ENCODE peak calls at places on chromosome 9, in four cellular contexts. S is A549, L is cardiac muscle cell, U is psoas muscle. V is an unnamed sample.

GRCh38 chr9:109894921-109895758 is 115.1 kb downstream of the PALM2AKAP2 start:
- DNase-seq in U (no peak), L (peak; percentile 13), S (no peak), V (no peak)

GRCh38 chr9:30722065-30722464 is 1662.4 kb upstream of the ACO1 start:
- DNase-seq in U (no peak), S (no peak), L (no peak), V (no peak)

GRCh38 chr9:69178583-69179011 is 4.5 kb downstream of the TJP2 start:
- DNase-seq in L (no peak), S (peak; percentile 21), U (no peak), V (no peak)

GRCh38 chr9:132324425-132324824 is 30.4 kb downstream of the SETX start:
- DNase-seq in S (no peak), U (no peak), L (no peak), V (no peak)

GRCh38 chr9:92964981-92965758 is 17.8 kb downstream of the FGD3 start:
- DNase-seq in L (no peak), U (no peak), S (no peak), V (no peak)

GRCh38 chr9:38226491-38226951 is 157.5 kb upstream of the SHB start:
- DNase-seq in U (no peak), L (peak; percentile 51), S (no peak), V (no peak)

GRCh38 chr9:21778300-21778699 is 24.1 kb upstream of the MTAP start:
- DNase-seq in U (no peak), S (no peak), L (peak; percentile 87), V (no peak)

GRCh38 chr9:137281345-137282116 is 4.0 kb downstream of the TOR4A start:
- DNase-seq in S (no peak), L (no peak), U (no peak), V (peak; percentile 71)

GRCh38 chr9:8234286-8234819 is 434.8 kb upstream of the DMAC1 start:
- DNase-seq in L (no peak), S (no peak), U (no peak), V (no peak)

GRCh38 chr9:33751536-33752129 is 43.7 kb upstream of the PRSS3 start:
- DNase-seq in U (no peak), L (no peak), S (no peak), V (no peak)

GRCh38 chr9:32413424-32413823 is 29.0 kb downstream of the ACO1 start:
- DNase-seq in U (no peak), S (no peak), L (peak; percentile 79), V (no peak)

GRCh38 chr9:78439866-78440830 is 143.2 kb downstream of the PSAT1 start:
- DNase-seq in L (no peak), U (no peak), S (no peak), V (no peak)

GRCh38 chr9:3371842-3372241 is 154.0 kb downstream of the RFX3 start:
- DNase-seq in U (no peak), L (no peak), S (no peak), V (no peak)

GRCh38 chr9:137317021-137317978 is 15.2 kb upstream of the NRARP start:
- DNase-seq in S (no peak), U (no peak), L (no peak), V (peak; percentile 72)

GRCh38 chr9:116726606-116727005 is 39.5 kb downstream of the TRIM32 start:
- DNase-seq in U (no peak), S (no peak), L (no peak), V (no peak)

GRCh38 chr9:88322906-88323566 is 65.2 kb upstream of the SPIN1 start:
- DNase-seq in S (no peak), U (no peak), L (peak; percentile 78), V (no peak)

GRCh38 chr9:98558575-98558974 is 150.2 kb downstream of the GABBR2 start:
- DNase-seq in L (peak; percentile 6), U (no peak), S (no peak), V (no peak)

GRCh38 chr9:131578016-131578415 is 32.7 kb downstream of the PRRT1B start:
- DNase-seq in U (no peak), L (no peak), S (no peak), V (no peak)

GRCh38 chr9:88017086-88017485 is 42.8 kb upstream of the CDK20 start:
- DNase-seq in S (no peak), L (peak; percentile 70), U (no peak), V (no peak)

GRCh38 chr9:136050266-136050705 is 44.8 kb downstream of the NACC2 start:
- DNase-seq in S (no peak), U (no peak), L (no peak), V (no peak)

GRCh38 chr9:12790026-12790425 is 15.2 kb downstream of the LURAP1L start:
- DNase-seq in U (no peak), S (no peak), L (no peak), V (no peak)

GRCh38 chr9:73125651-73126050 is 26.0 kb upstream of the ANXA1 start:
- DNase-seq in L (no peak), S (no peak), U (no peak), V (no peak)

GRCh38 chr9:80076105-80076504 is 504.3 kb downstream of the TLE4 start:
- DNase-seq in S (no peak), U (no peak), L (no peak), V (no peak)

GRCh38 chr9:98701576-98701975 is 7.2 kb downstream of the GABBR2 start:
- DNase-seq in L (no peak), S (no peak), U (no peak), V (no peak)

GRCh38 chr9:107397076-107398049 is 92.2 kb downstream of the KLF4 start:
- DNase-seq in S (no peak), U (no peak), L (peak; percentile 66), V (no peak)

GRCh38 chr9:30075451-30076199 is 2308.8 kb upstream of the ACO1 start:
- DNase-seq in S (peak; percentile 1), L (no peak), U (no peak), V (no peak)

GRCh38 chr9:132784286-132784820 is 93.7 kb downstream of the AK8 start:
- DNase-seq in S (no peak), U (no peak), L (no peak), V (no peak)

GRCh38 chr9:9949948-9950347 is 662.9 kb downstream of the PTPRD start:
- DNase-seq in L (no peak), U (no peak), S (no peak), V (no peak)

GRCh38 chr9:126491256-126491879 is 122.4 kb upstream of the LMX1B start:
- DNase-seq in S (no peak), L (peak; percentile 76), U (peak; percentile 9), V (no peak)

GRCh38 chr9:116287721-116288120 is 134.1 kb downstream of the PAPPA start:
- DNase-seq in U (no peak), L (no peak), S (no peak), V (no peak)

GRCh38 chr9:78865757-78866156 is 568.8 kb downstream of the PSAT1 start:
- DNase-seq in L (no peak), S (no peak), U (no peak), V (no peak)

GRCh38 chr9:27202056-27202455 is 93.0 kb downstream of the TEK start:
- DNase-seq in U (no peak), S (no peak), L (no peak), V (no peak)

GRCh38 chr9:447230-448025 is 232.8 kb downstream of the DOCK8 start:
- DNase-seq in L (peak; percentile 32), U (no peak), S (peak; percentile 55), V (no peak)

GRCh38 chr9:105206821-105207699 is 37.4 kb upstream of the SLC44A1 start:
- DNase-seq in S (no peak), L (peak; percentile 39), U (no peak), V (no peak)

GRCh38 chr9:105834404-105834803 is 140.1 kb downstream of the TMEM38B start:
- DNase-seq in S (no peak), U (no peak), L (no peak), V (no peak)

GRCh38 chr9:116566677-116567488 is 120.2 kb upstream of the TRIM32 start:
- DNase-seq in L (peak; percentile 63), U (no peak), S (peak; percentile 61), V (no peak)

GRCh38 chr9:114086607-114087006 is 8.5 kb upstream of the AMBP start:
- DNase-seq in S (no peak), L (no peak), U (no peak), V (no peak)

GRCh38 chr9:32867601-32868204 is 84.4 kb downstream of the TMEM215 start:
- DNase-seq in U (no peak), L (no peak), S (no peak), V (no peak)

DNA sequence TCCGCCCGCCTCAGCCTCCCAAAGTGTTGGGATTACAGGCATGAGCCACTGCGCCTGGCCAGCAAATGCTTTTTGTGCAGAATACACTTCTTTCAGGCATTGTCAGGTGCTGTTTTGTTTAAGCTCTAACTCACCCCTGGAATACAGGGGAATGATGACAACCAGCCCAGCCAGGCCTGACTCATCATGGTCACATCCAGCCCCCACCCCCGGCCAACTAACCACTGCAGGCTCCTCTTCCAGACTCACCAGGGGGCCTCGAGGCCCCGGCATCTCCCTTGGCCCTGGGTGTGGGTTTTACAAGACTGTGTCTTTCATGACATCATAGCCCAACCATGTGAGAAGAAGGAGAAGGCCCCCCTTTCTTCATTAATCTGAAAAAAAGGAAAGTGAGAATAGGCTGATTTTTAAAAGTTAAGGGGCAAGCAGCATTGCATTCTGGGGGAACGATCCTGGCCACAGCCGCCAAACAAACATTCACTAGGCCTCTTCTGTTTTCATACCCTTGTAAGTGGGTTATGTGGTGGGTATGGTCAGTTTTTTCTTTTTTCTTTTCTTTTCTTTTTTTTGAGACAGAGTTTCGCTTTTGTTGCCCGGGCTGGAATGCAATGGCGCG is 35.6 kb downstream of the OLFML2A start:
- DNase-seq in U (peak; percentile 78), L (peak; percentile 89), S (peak; percentile 95), V (no peak)
- H3K27ac ChIP-seq in U (no peak overlapping the region), L (no peak overlapping the region), S (peak overlapping the region; percentile 93), V (no peak overlapping the region)

GRCh38 chr9:124392855-124393460 is 22.3 kb downstream of the PSMB7 start:
- DNase-seq in S (peak; percentile 89), U (no peak), L (peak; percentile 55), V (no peak)
- TF ChIP-seq CTCF in S (peak; percentile 56), U (peak; percentile 28), L (peak; percentile 61), V (no peak)

GRCh38 chr9:129610193-129610472 is 10.8 kb downstream of the C9orf50 start:
- DNase-seq in U (no peak), S (no peak), L (no peak), V (no peak)
- H3K27ac ChIP-seq in U (peak overlapping the region; percentile 74), S (peak overlapping the region; percentile 100), L (no peak overlapping the region), V (peak overlapping the region; percentile 89)

DNA sequence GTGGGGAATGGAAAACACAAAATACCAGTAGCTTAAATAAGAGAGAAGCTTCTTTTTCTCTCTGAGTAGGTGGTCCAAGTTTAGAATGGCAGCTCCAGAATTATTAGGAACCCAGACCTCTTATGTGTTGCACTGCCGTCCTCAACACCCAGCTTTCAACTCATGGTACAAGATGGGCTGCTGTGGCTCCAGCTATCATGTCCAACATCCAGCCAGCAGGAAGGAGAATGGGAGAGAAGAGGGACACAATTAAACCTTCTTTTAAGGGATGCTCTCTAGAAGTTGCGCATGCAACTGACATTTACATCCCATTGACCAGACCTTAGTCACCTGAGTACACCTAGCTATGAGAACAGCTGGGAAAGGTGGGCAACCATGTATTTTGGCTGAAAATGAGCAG is 76.3 kb downstream of the SLC28A3 start:
- DNase-seq in S (no peak), L (no peak), U (no peak), V (no peak)
- TF ChIP-seq CTCF in S (no peak), L (no peak), U (no peak), V (no peak)

DNA sequence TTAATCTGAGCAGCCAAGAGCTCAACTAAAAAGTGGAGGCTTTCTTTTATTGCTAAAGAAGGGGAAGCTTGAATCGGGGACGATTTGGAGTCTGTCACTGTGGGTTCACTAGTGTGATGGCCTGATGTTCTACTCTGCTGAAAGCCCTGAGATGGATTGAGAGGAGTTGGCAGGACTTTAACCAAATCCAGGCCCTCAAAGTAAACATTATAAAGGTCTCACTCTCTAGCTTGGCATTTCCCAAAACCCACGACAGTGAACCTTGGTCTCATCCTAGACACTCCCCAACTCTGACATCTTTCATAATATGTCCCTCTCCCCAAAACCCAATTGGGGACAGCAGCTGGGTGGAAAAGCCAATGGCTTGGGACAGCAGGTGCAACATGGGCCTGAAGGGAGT is 32.7 kb downstream of the TMOD1 start:
- DNase-seq in U (no peak), L (no peak), S (no peak), V (no peak)
- H3K27ac ChIP-seq in U (peak overlapping the region; percentile 90), L (no peak overlapping the region), S (no peak overlapping the region), V (no peak overlapping the region)